ENCODE peak calls at places on chromosomes 6 and 20, in eight cellular contexts. One of them, this sample, is unnamed.
A peak's percentile ranks its signal among the peaks of the same experiment; 100 is the strongest.

GRCh38 chr6:47663462-47664216 is 34.7 kb upstream of the ADGRF4 start:
- DNase-seq in HFF-Myc: no peak
- DNase-seq in activated B cell treated with CpG ODN at 0.5 μM for 24 hours: no peak
- DNase-seq in heart right ventricle: no peak
- DNase-seq in fibroblast of pulmonary artery: no peak
- DNase-seq in PC-9: peak; percentile 17
- DNase-seq in tibial artery: no peak
- DNase-seq in fibroblast of the aortic adventitia: no peak
- DNase-seq in this sample: no peak

GRCh38 chr6:13559968-13560650 is 14.3 kb upstream of the SIRT5 start:
- DNase-seq in HFF-Myc: no peak
- DNase-seq in activated B cell treated with CpG ODN at 0.5 μM for 24 hours: no peak
- DNase-seq in heart right ventricle: no peak
- DNase-seq in fibroblast of pulmonary artery: no peak
- DNase-seq in PC-9: no peak
- DNase-seq in tibial artery: no peak
- DNase-seq in fibroblast of the aortic adventitia: no peak
- DNase-seq in this sample: no peak

GRCh38 chr20:59159822-59160740 is 3.5 kb upstream of the ZNF831 start:
- DNase-seq in HFF-Myc: no peak
- DNase-seq in activated B cell treated with CpG ODN at 0.5 μM for 24 hours: no peak
- DNase-seq in heart right ventricle: no peak
- DNase-seq in fibroblast of pulmonary artery: no peak
- DNase-seq in PC-9: no peak
- DNase-seq in tibial artery: no peak
- DNase-seq in fibroblast of the aortic adventitia: no peak
- DNase-seq in this sample: no peak

GRCh38 chr6:96101564-96101963 is 85.8 kb downstream of the FUT9 start:
- DNase-seq in HFF-Myc: no peak
- DNase-seq in activated B cell treated with CpG ODN at 0.5 μM for 24 hours: no peak
- DNase-seq in heart right ventricle: no peak
- DNase-seq in fibroblast of pulmonary artery: no peak
- DNase-seq in PC-9: peak; percentile 11
- DNase-seq in tibial artery: no peak
- DNase-seq in fibroblast of the aortic adventitia: no peak
- DNase-seq in this sample: no peak

GRCh38 chr6:27472182-27472616 is 706 bp downstream of the ZNF184 start:
- DNase-seq in HFF-Myc: peak; percentile 59
- DNase-seq in activated B cell treated with CpG ODN at 0.5 μM for 24 hours: no peak
- DNase-seq in heart right ventricle: no peak
- DNase-seq in fibroblast of pulmonary artery: peak; percentile 81
- DNase-seq in PC-9: no peak
- DNase-seq in tibial artery: peak; percentile 51
- DNase-seq in fibroblast of the aortic adventitia: peak; percentile 75
- DNase-seq in this sample: no peak

GRCh38 chr6:140052757-140053729 is 678.6 kb upstream of the CITED2 start:
- DNase-seq in HFF-Myc: no peak
- DNase-seq in activated B cell treated with CpG ODN at 0.5 μM for 24 hours: no peak
- DNase-seq in heart right ventricle: no peak
- DNase-seq in fibroblast of pulmonary artery: peak; percentile 68
- DNase-seq in PC-9: no peak
- DNase-seq in tibial artery: no peak
- DNase-seq in fibroblast of the aortic adventitia: peak; percentile 54
- DNase-seq in this sample: no peak

GRCh38 chr20:17882834-17883591 is 85.6 kb downstream of the SNX5 start:
- DNase-seq in HFF-Myc: no peak
- DNase-seq in activated B cell treated with CpG ODN at 0.5 μM for 24 hours: no peak
- DNase-seq in heart right ventricle: no peak
- DNase-seq in fibroblast of pulmonary artery: no peak
- DNase-seq in PC-9: no peak
- DNase-seq in tibial artery: no peak
- DNase-seq in fibroblast of the aortic adventitia: no peak
- DNase-seq in this sample: no peak

GRCh38 chr6:79546186-79546585 is 9.0 kb upstream of the LCA5 start:
- DNase-seq in HFF-Myc: no peak
- DNase-seq in activated B cell treated with CpG ODN at 0.5 μM for 24 hours: no peak
- DNase-seq in heart right ventricle: no peak
- DNase-seq in fibroblast of pulmonary artery: peak; percentile 49
- DNase-seq in PC-9: no peak
- DNase-seq in tibial artery: no peak
- DNase-seq in fibroblast of the aortic adventitia: peak; percentile 29
- DNase-seq in this sample: no peak

GRCh38 chr20:23541330-23541729 is 27.0 kb downstream of the CST9L start:
- DNase-seq in HFF-Myc: no peak
- DNase-seq in activated B cell treated with CpG ODN at 0.5 μM for 24 hours: no peak
- DNase-seq in heart right ventricle: no peak
- DNase-seq in fibroblast of pulmonary artery: no peak
- DNase-seq in PC-9: no peak
- DNase-seq in tibial artery: no peak
- DNase-seq in fibroblast of the aortic adventitia: no peak
- DNase-seq in this sample: no peak

GRCh38 chr6:100268326-100268725 is 196.4 kb downstream of the SIM1 start:
- DNase-seq in HFF-Myc: no peak
- DNase-seq in activated B cell treated with CpG ODN at 0.5 μM for 24 hours: no peak
- DNase-seq in heart right ventricle: no peak
- DNase-seq in fibroblast of pulmonary artery: no peak
- DNase-seq in PC-9: no peak
- DNase-seq in tibial artery: no peak
- DNase-seq in fibroblast of the aortic adventitia: no peak
- DNase-seq in this sample: no peak

GRCh38 chr6:80094017-80094416 is 12.5 kb upstream of the BCKDHB start:
- DNase-seq in HFF-Myc: no peak
- DNase-seq in activated B cell treated with CpG ODN at 0.5 μM for 24 hours: no peak
- DNase-seq in heart right ventricle: no peak
- DNase-seq in fibroblast of pulmonary artery: peak; percentile 46
- DNase-seq in PC-9: no peak
- DNase-seq in tibial artery: no peak
- DNase-seq in fibroblast of the aortic adventitia: peak; percentile 49
- DNase-seq in this sample: no peak

GRCh38 chr6:104537872-104538271 is 321.8 kb downstream of the HACE1 start:
- DNase-seq in HFF-Myc: no peak
- DNase-seq in activated B cell treated with CpG ODN at 0.5 μM for 24 hours: no peak
- DNase-seq in heart right ventricle: no peak
- DNase-seq in fibroblast of pulmonary artery: no peak
- DNase-seq in PC-9: no peak
- DNase-seq in tibial artery: no peak
- DNase-seq in fibroblast of the aortic adventitia: no peak
- DNase-seq in this sample: no peak

GRCh38 chr6:135163440-135163738 is 17.7 kb upstream of the MYB start:
- DNase-seq in HFF-Myc: no peak
- DNase-seq in activated B cell treated with CpG ODN at 0.5 μM for 24 hours: peak; percentile 24
- DNase-seq in heart right ventricle: no peak
- DNase-seq in fibroblast of pulmonary artery: no peak
- DNase-seq in PC-9: no peak
- DNase-seq in tibial artery: no peak
- DNase-seq in fibroblast of the aortic adventitia: no peak
- DNase-seq in this sample: no peak

DNA sequence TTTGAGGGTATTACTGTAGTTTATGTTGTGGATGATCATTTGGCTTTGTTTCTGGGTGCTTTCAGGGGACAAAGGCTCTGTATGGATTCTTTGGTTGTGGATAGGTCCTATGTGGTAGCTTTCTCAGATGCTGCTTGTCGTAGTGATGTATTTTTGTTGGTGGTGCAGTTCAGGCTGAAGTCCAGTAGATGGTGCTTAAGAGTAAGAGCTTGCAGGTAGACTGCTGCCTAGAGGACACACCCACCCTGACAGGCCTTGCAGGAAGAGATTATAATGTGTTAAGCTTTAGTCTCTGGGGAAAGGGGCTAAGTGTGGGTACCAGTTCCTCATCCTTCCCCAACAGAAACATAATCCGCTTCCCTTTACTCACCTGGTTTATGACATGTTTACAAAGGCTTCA is 62.6 kb upstream of the ADGRB3 start:
- DNase-seq in HFF-Myc: no peak
- DNase-seq in activated B cell treated with CpG ODN at 0.5 μM for 24 hours: no peak
- DNase-seq in heart right ventricle: no peak
- DNase-seq in fibroblast of pulmonary artery: peak; percentile 35
- DNase-seq in PC-9: peak; percentile 4
- DNase-seq in tibial artery: no peak
- DNase-seq in fibroblast of the aortic adventitia: no peak
- DNase-seq in this sample: peak; percentile 29
- TF ChIP-seq CTCF in HFF-Myc: no peak
- TF ChIP-seq CTCF in activated B cell treated with CpG ODN at 0.5 μM for 24 hours: no peak
- TF ChIP-seq CTCF in heart right ventricle: peak; percentile 19
- TF ChIP-seq CTCF in fibroblast of pulmonary artery: peak; percentile 58
- TF ChIP-seq CTCF in PC-9: peak; percentile 65
- TF ChIP-seq CTCF in tibial artery: no peak
- TF ChIP-seq CTCF in fibroblast of the aortic adventitia: peak; percentile 14
- TF ChIP-seq CTCF in this sample: peak; percentile 54

DNA sequence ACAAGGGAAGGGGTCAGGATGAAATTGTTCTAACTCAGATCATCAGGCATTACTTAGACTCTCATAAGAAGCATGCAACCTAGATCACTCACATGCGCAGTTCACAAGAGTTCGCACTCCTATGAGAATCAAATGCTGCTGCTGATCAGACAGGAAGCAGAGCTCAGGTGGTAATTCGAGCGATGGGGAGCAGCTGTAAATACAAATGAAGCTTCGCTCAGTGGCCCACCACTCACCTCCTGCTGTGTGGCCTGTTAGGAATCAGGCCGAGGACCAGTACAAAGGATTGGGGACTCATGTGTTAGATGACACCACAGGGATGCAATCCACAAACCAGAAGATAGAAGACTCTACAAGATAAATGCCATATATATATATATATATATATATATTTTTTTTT is 31.5 kb upstream of the TOP1 start:
- DNase-seq in HFF-Myc: no peak
- DNase-seq in activated B cell treated with CpG ODN at 0.5 μM for 24 hours: no peak
- DNase-seq in heart right ventricle: no peak
- DNase-seq in fibroblast of pulmonary artery: no peak
- DNase-seq in PC-9: no peak
- DNase-seq in tibial artery: no peak
- DNase-seq in fibroblast of the aortic adventitia: no peak
- DNase-seq in this sample: no peak
- TF ChIP-seq CTCF in HFF-Myc: no peak
- TF ChIP-seq CTCF in activated B cell treated with CpG ODN at 0.5 μM for 24 hours: no peak
- TF ChIP-seq CTCF in heart right ventricle: no peak
- TF ChIP-seq CTCF in fibroblast of pulmonary artery: no peak
- TF ChIP-seq CTCF in PC-9: no peak
- TF ChIP-seq CTCF in tibial artery: no peak
- TF ChIP-seq CTCF in fibroblast of the aortic adventitia: no peak
- TF ChIP-seq CTCF in this sample: no peak

GRCh38 chr6:28864321-28864923 is 59.4 kb downstream of the TRIM27 start:
- DNase-seq in HFF-Myc: no peak
- DNase-seq in activated B cell treated with CpG ODN at 0.5 μM for 24 hours: no peak
- DNase-seq in heart right ventricle: no peak
- DNase-seq in fibroblast of pulmonary artery: no peak
- DNase-seq in PC-9: no peak
- DNase-seq in tibial artery: no peak
- DNase-seq in fibroblast of the aortic adventitia: no peak
- DNase-seq in this sample: no peak
- TF ChIP-seq CTCF in HFF-Myc: no peak
- TF ChIP-seq CTCF in activated B cell treated with CpG ODN at 0.5 μM for 24 hours: no peak
- TF ChIP-seq CTCF in heart right ventricle: peak; percentile 20
- TF ChIP-seq CTCF in fibroblast of pulmonary artery: no peak
- TF ChIP-seq CTCF in PC-9: no peak
- TF ChIP-seq CTCF in tibial artery: no peak
- TF ChIP-seq CTCF in fibroblast of the aortic adventitia: no peak
- TF ChIP-seq CTCF in this sample: peak; percentile 48

GRCh38 chr20:20369353-20370086 is 1.6 kb downstream of the INSM1 start:
- DNase-seq in HFF-Myc: no peak
- DNase-seq in activated B cell treated with CpG ODN at 0.5 μM for 24 hours: peak; percentile 27
- DNase-seq in heart right ventricle: no peak
- DNase-seq in fibroblast of pulmonary artery: no peak
- DNase-seq in PC-9: no peak
- DNase-seq in tibial artery: no peak
- DNase-seq in fibroblast of the aortic adventitia: no peak
- DNase-seq in this sample: no peak
- TF ChIP-seq CTCF in HFF-Myc: no peak
- TF ChIP-seq CTCF in activated B cell treated with CpG ODN at 0.5 μM for 24 hours: no peak
- TF ChIP-seq CTCF in heart right ventricle: no peak
- TF ChIP-seq CTCF in fibroblast of pulmonary artery: no peak
- TF ChIP-seq CTCF in PC-9: no peak
- TF ChIP-seq CTCF in tibial artery: no peak
- TF ChIP-seq CTCF in fibroblast of the aortic adventitia: no peak
- TF ChIP-seq CTCF in this sample: peak; percentile 19

GRCh38 chr20:41871063-41871462 is 252.9 kb upstream of the CHD6 start:
- DNase-seq in HFF-Myc: no peak
- DNase-seq in activated B cell treated with CpG ODN at 0.5 μM for 24 hours: no peak
- DNase-seq in heart right ventricle: no peak
- DNase-seq in fibroblast of pulmonary artery: no peak
- DNase-seq in PC-9: no peak
- DNase-seq in tibial artery: no peak
- DNase-seq in fibroblast of the aortic adventitia: no peak
- DNase-seq in this sample: no peak
- TF ChIP-seq CTCF in HFF-Myc: no peak
- TF ChIP-seq CTCF in activated B cell treated with CpG ODN at 0.5 μM for 24 hours: no peak
- TF ChIP-seq CTCF in heart right ventricle: no peak
- TF ChIP-seq CTCF in fibroblast of pulmonary artery: no peak
- TF ChIP-seq CTCF in PC-9: no peak
- TF ChIP-seq CTCF in tibial artery: no peak
- TF ChIP-seq CTCF in fibroblast of the aortic adventitia: no peak
- TF ChIP-seq CTCF in this sample: no peak

This sample was measured in D721Med.